ENCODE peak calls at places on chromosomes 13 and 19, in eight cellular contexts. One of them, this sample, is unnamed. For H3K4me1, the result is how much of the 10 kb centered on the place peaks cover.

GRCh38 chr13:112450567-112451240 is 74.5 kb downstream of the SPACA7 start:
- DNase-seq in HCT116: no peak
- DNase-seq in testis: no peak
- DNase-seq in esophagus squamous epithelium: no peak
- DNase-seq in spleen: peak
- DNase-seq in tibial nerve: no peak
- DNase-seq in A549: no peak
- DNase-seq in body of pancreas: peak
- DNase-seq in this sample: no peak

GRCh38 chr19:55255618-55256423 is 3.0 kb downstream of the PPP6R1 start:
- DNase-seq in HCT116: no peak
- DNase-seq in testis: no peak
- DNase-seq in esophagus squamous epithelium: no peak
- DNase-seq in spleen: peak
- DNase-seq in tibial nerve: no peak
- DNase-seq in A549: peak
- DNase-seq in body of pancreas: no peak
- DNase-seq in this sample: no peak

GRCh38 chr13:84645196-84646071 is 763.2 kb upstream of the SLITRK1 start:
- DNase-seq in HCT116: no peak
- DNase-seq in testis: no peak
- DNase-seq in esophagus squamous epithelium: no peak
- DNase-seq in spleen: no peak
- DNase-seq in tibial nerve: no peak
- DNase-seq in A549: no peak
- DNase-seq in body of pancreas: peak
- DNase-seq in this sample: no peak

GRCh38 chr19:35755550-35756371 is 1.1 kb downstream of the HSPB6 start:
- DNase-seq in HCT116: no peak
- DNase-seq in testis: peak
- DNase-seq in esophagus squamous epithelium: no peak
- DNase-seq in spleen: peak
- DNase-seq in tibial nerve: peak
- DNase-seq in A549: no peak
- DNase-seq in body of pancreas: peak
- DNase-seq in this sample: peak

GRCh38 chr13:20828540-20829364 is 55.0 kb upstream of the EEF1AKMT1 start:
- DNase-seq in HCT116: peak
- DNase-seq in testis: no peak
- DNase-seq in esophagus squamous epithelium: no peak
- DNase-seq in spleen: no peak
- DNase-seq in tibial nerve: no peak
- DNase-seq in A549: peak
- DNase-seq in body of pancreas: peak
- DNase-seq in this sample: peak

GRCh38 chr13:27631156-27631555 is 9.5 kb downstream of the POLR1D start:
- DNase-seq in HCT116: no peak
- DNase-seq in testis: no peak
- DNase-seq in esophagus squamous epithelium: no peak
- DNase-seq in spleen: no peak
- DNase-seq in tibial nerve: no peak
- DNase-seq in A549: no peak
- DNase-seq in body of pancreas: peak
- DNase-seq in this sample: no peak

GRCh38 chr19:3062165-3063105 is at the start of gene TLE5:
- DNase-seq in HCT116: no peak
- DNase-seq in testis: peak
- DNase-seq in esophagus squamous epithelium: no peak
- DNase-seq in spleen: peak
- DNase-seq in tibial nerve: no peak
- DNase-seq in A549: no peak
- DNase-seq in body of pancreas: peak
- DNase-seq in this sample: peak

GRCh38 chr19:55624109-55625003 is at the start of gene ZNF784:
- DNase-seq in HCT116: peak
- DNase-seq in testis: peak
- DNase-seq in esophagus squamous epithelium: peak
- DNase-seq in spleen: peak
- DNase-seq in tibial nerve: peak
- DNase-seq in A549: peak
- DNase-seq in body of pancreas: peak
- DNase-seq in this sample: peak

GRCh38 chr13:93147293-93147645 is 79.3 kb upstream of the GPC6 start:
- DNase-seq in HCT116: no peak
- DNase-seq in testis: no peak
- DNase-seq in esophagus squamous epithelium: no peak
- DNase-seq in spleen: no peak
- DNase-seq in tibial nerve: no peak
- DNase-seq in A549: no peak
- DNase-seq in body of pancreas: no peak
- DNase-seq in this sample: no peak

GRCh38 chr19:51338563-51339312 is 3.2 kb downstream of the VSIG10L start:
- DNase-seq in HCT116: peak
- DNase-seq in testis: peak
- DNase-seq in esophagus squamous epithelium: peak
- DNase-seq in spleen: peak
- DNase-seq in tibial nerve: peak
- DNase-seq in A549: peak
- DNase-seq in body of pancreas: peak
- DNase-seq in this sample: peak

GRCh38 chr19:48926909-48927308 is 6.6 kb upstream of the DHDH start:
- DNase-seq in HCT116: peak
- DNase-seq in testis: peak
- DNase-seq in esophagus squamous epithelium: no peak
- DNase-seq in spleen: no peak
- DNase-seq in tibial nerve: no peak
- DNase-seq in A549: peak
- DNase-seq in body of pancreas: peak
- DNase-seq in this sample: peak

GRCh38 chr19:3699071-3699740 is 1.1 kb downstream of the PIP5K1C start:
- DNase-seq in HCT116: no peak
- DNase-seq in testis: peak
- DNase-seq in esophagus squamous epithelium: no peak
- DNase-seq in spleen: peak
- DNase-seq in tibial nerve: peak
- DNase-seq in A549: no peak
- DNase-seq in body of pancreas: peak
- DNase-seq in this sample: peak

GRCh38 chr13:27794921-27795717 is 2.8 kb downstream of the GSX1 start:
- DNase-seq in HCT116: no peak
- DNase-seq in testis: no peak
- DNase-seq in esophagus squamous epithelium: no peak
- DNase-seq in spleen: no peak
- DNase-seq in tibial nerve: no peak
- DNase-seq in A549: no peak
- DNase-seq in body of pancreas: no peak
- DNase-seq in this sample: no peak

GRCh38 chr19:15255359-15255990 is 23.2 kb upstream of the EPHX3 start:
- DNase-seq in HCT116: no peak
- DNase-seq in testis: no peak
- DNase-seq in esophagus squamous epithelium: no peak
- DNase-seq in spleen: no peak
- DNase-seq in tibial nerve: no peak
- DNase-seq in A549: no peak
- DNase-seq in body of pancreas: no peak
- DNase-seq in this sample: no peak

GRCh38 chr13:113616281-113616906 is 31.8 kb downstream of the TFDP1 start:
- DNase-seq in HCT116: no peak
- DNase-seq in testis: no peak
- DNase-seq in esophagus squamous epithelium: no peak
- DNase-seq in spleen: no peak
- DNase-seq in tibial nerve: no peak
- DNase-seq in A549: no peak
- DNase-seq in body of pancreas: no peak
- DNase-seq in this sample: no peak

GRCh38 chr19:55476100-55476775 is at the start of gene ZNF628:
- DNase-seq in HCT116: peak
- DNase-seq in testis: peak
- DNase-seq in esophagus squamous epithelium: peak
- DNase-seq in spleen: peak
- DNase-seq in tibial nerve: peak
- DNase-seq in A549: peak
- DNase-seq in body of pancreas: peak
- DNase-seq in this sample: peak

GRCh38 chr13:99087130-99087953 is 109.5 kb upstream of the DOCK9 start:
- DNase-seq in HCT116: peak
- DNase-seq in testis: peak
- DNase-seq in esophagus squamous epithelium: peak
- DNase-seq in spleen: peak
- DNase-seq in tibial nerve: peak
- DNase-seq in A549: peak
- DNase-seq in body of pancreas: peak
- DNase-seq in this sample: peak

GRCh38 chr13:104773775-104774174 is 1707.6 kb upstream of the SLC10A2 start:
- DNase-seq in HCT116: peak
- DNase-seq in testis: no peak
- DNase-seq in esophagus squamous epithelium: no peak
- DNase-seq in spleen: no peak
- DNase-seq in tibial nerve: no peak
- DNase-seq in A549: peak
- DNase-seq in body of pancreas: no peak
- DNase-seq in this sample: no peak

GRCh38 chr19:41018736-41019290 is 27.7 kb downstream of the CYP2B6 start:
- DNase-seq in HCT116: no peak
- DNase-seq in testis: no peak
- DNase-seq in esophagus squamous epithelium: no peak
- DNase-seq in spleen: no peak
- DNase-seq in tibial nerve: no peak
- DNase-seq in A549: no peak
- DNase-seq in body of pancreas: no peak
- DNase-seq in this sample: no peak

GRCh38 chr19:38900816-38901215 is 1.0 kb downstream of the NFKBIB start:
- DNase-seq in HCT116: no peak
- DNase-seq in testis: no peak
- DNase-seq in esophagus squamous epithelium: no peak
- DNase-seq in spleen: no peak
- DNase-seq in tibial nerve: no peak
- DNase-seq in A549: no peak
- DNase-seq in body of pancreas: no peak
- DNase-seq in this sample: no peak

GRCh38 chr19:38900220-38900629 is 456 bp downstream of the NFKBIB start:
- DNase-seq in HCT116: no peak
- DNase-seq in testis: no peak
- DNase-seq in esophagus squamous epithelium: no peak
- DNase-seq in spleen: no peak
- DNase-seq in tibial nerve: no peak
- DNase-seq in A549: peak
- DNase-seq in body of pancreas: no peak
- DNase-seq in this sample: no peak

GRCh38 chr19:38898788-38899446 is 501 bp downstream of the SIRT2 start:
- DNase-seq in HCT116: no peak
- DNase-seq in testis: no peak
- DNase-seq in esophagus squamous epithelium: no peak
- DNase-seq in spleen: no peak
- DNase-seq in tibial nerve: no peak
- DNase-seq in A549: peak
- DNase-seq in body of pancreas: no peak
- DNase-seq in this sample: peak

GRCh38 chr19:38901683-38902082 is 1.9 kb downstream of the NFKBIB start:
- DNase-seq in HCT116: no peak
- DNase-seq in testis: no peak
- DNase-seq in esophagus squamous epithelium: no peak
- DNase-seq in spleen: no peak
- DNase-seq in tibial nerve: no peak
- DNase-seq in A549: no peak
- DNase-seq in body of pancreas: no peak
- DNase-seq in this sample: no peak

GRCh38 chr19:38899447-38900219 is at the start of the genes NFKBIB and SIRT2:
- DNase-seq in HCT116: peak
- DNase-seq in testis: peak
- DNase-seq in esophagus squamous epithelium: peak
- DNase-seq in spleen: peak
- DNase-seq in tibial nerve: peak
- DNase-seq in A549: peak
- DNase-seq in body of pancreas: peak
- DNase-seq in this sample: peak
- TF ChIP-seq POLR2A in HCT116: peak
- TF ChIP-seq POLR2A in testis: peak
- TF ChIP-seq POLR2A in esophagus squamous epithelium: peak
- TF ChIP-seq POLR2A in spleen: peak
- TF ChIP-seq POLR2A in tibial nerve: peak
- TF ChIP-seq POLR2A in A549: peak
- TF ChIP-seq POLR2A in body of pancreas: peak
- TF ChIP-seq POLR2A in this sample: peak

GRCh38 chr19:6076675-6077463 is 33.4 kb downstream of the RFX2 start:
- DNase-seq in HCT116: no peak
- DNase-seq in testis: no peak
- DNase-seq in esophagus squamous epithelium: no peak
- DNase-seq in spleen: no peak
- DNase-seq in tibial nerve: no peak
- DNase-seq in A549: no peak
- DNase-seq in body of pancreas: no peak
- DNase-seq in this sample: no peak
- H3K27ac ChIP-seq in HCT116: no peak
- H3K27ac ChIP-seq in testis: no peak
- H3K27ac ChIP-seq in esophagus squamous epithelium: peak
- H3K27ac ChIP-seq in spleen: peak
- H3K27ac ChIP-seq in tibial nerve: no peak
- H3K27ac ChIP-seq in A549: peak
- H3K27ac ChIP-seq in body of pancreas: no peak
- H3K27ac ChIP-seq in this sample: no peak

DNA sequence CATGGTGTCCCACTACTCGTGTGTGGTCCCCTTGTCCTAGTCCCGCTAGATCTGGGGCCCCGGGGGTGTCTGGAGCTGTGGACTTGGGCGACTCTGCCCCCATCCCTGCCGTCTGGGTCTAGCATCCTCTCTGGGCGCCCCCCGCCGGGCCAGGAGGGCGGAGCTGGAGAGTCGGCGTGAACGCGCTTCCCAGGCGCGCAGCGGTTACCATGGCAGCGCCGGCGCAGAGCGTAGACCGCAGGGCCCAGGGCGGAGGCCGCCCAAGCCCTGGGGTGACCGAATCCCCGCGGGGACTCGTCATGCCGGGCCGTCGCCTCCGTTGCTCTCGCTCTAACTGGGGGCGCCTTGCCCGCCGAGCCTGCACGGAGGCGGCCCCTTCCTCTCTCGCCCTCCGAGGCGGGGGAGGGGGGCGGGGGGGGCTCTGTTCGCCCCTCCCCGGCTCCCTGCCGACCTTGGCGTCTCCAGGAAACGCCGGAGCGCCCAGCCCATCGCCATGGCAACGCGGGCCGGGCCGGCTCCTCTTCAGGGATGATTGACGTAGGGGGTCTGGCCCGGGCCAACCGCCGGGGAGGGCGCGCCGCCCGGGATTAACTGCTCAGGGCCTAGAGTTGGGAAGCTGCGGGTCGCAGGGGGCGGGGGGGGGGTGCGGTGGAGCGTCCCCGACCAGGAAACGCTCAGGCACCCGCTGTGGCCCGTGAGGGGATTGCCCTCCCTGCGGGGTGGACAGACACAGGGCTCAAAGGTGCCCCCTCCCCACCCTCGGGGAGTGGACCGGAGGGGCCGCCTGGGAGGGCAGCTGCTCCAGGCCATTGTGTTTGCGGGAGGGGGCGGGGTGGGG is 8.9 kb downstream of the ISYNA1 start:
- DNase-seq in HCT116: no peak
- DNase-seq in testis: peak
- DNase-seq in esophagus squamous epithelium: no peak
- DNase-seq in spleen: peak
- DNase-seq in tibial nerve: no peak
- DNase-seq in A549: peak
- DNase-seq in body of pancreas: peak
- DNase-seq in this sample: peak
- H3K4me1 ChIP-seq in HCT116: under half
- H3K4me1 ChIP-seq in testis: half or more
- H3K4me1 ChIP-seq in esophagus squamous epithelium: under half
- H3K4me1 ChIP-seq in spleen: half or more
- H3K4me1 ChIP-seq in tibial nerve: half or more
- H3K4me1 ChIP-seq in A549: under half
- H3K4me1 ChIP-seq in body of pancreas: under half
- H3K4me1 ChIP-seq in this sample: under half

GRCh38 chr19:38890686-38891085 is 8.7 kb downstream of the SIRT2 start:
- DNase-seq in HCT116: no peak
- DNase-seq in testis: no peak
- DNase-seq in esophagus squamous epithelium: no peak
- DNase-seq in spleen: no peak
- DNase-seq in tibial nerve: no peak
- DNase-seq in A549: no peak
- DNase-seq in body of pancreas: no peak
- DNase-seq in this sample: no peak
- TF ChIP-seq POLR2A in HCT116: no peak
- TF ChIP-seq POLR2A in testis: no peak
- TF ChIP-seq POLR2A in esophagus squamous epithelium: no peak
- TF ChIP-seq POLR2A in spleen: no peak
- TF ChIP-seq POLR2A in tibial nerve: no peak
- TF ChIP-seq POLR2A in A549: no peak
- TF ChIP-seq POLR2A in body of pancreas: no peak
- TF ChIP-seq POLR2A in this sample: no peak

This sample was measured in adrenal gland.